ENCODE peak calls at places on chromosomes 3 and 15, in ten cellular contexts. X is A549, K is B cell, F is astrocyte of the spinal cord, M is mesothelial cell of epicardium, G is dorsolateral prefrontal cortex, I is breast epithelium, W is mucosa of descending colon, S is AG10803, Q is uterus. A is an unnamed sample.

GRCh38 chr3:143977326-143978262 is 6.0 kb downstream of the DIPK2A start:
- DNase-seq in K (peak; percentile 22), G (no peak), I (no peak), F (peak; percentile 55), X (no peak), Q (no peak), M (no peak), S (peak; percentile 20), W (no peak), A (no peak)

GRCh38 chr15:92668086-92668485 is 12.5 kb upstream of the FAM174B start:
- DNase-seq in K (no peak), F (no peak), X (no peak), M (no peak), S (no peak), G (no peak), W (no peak), I (no peak), Q (no peak), A (no peak)

GRCh38 chr3:115710799-115711198 is 87.5 kb downstream of the GAP43 start:
- DNase-seq in W (no peak), I (no peak), K (no peak), G (no peak), Q (no peak), S (no peak), X (no peak), M (no peak), F (no peak), A (no peak)

GRCh38 chr3:69649120-69649519 is 90.1 kb upstream of the MITF start:
- DNase-seq in G (no peak), F (peak; percentile 54), S (no peak), I (no peak), W (no peak), K (no peak), X (peak; percentile 29), Q (no peak), M (no peak), A (no peak)

GRCh38 chr3:113295463-113295862 is 84.1 kb downstream of the BOC start:
- DNase-seq in X (no peak), S (no peak), G (no peak), W (no peak), K (no peak), M (no peak), I (no peak), Q (no peak), F (no peak), A (no peak)

GRCh38 chr3:37668431-37668830 is 193.2 kb upstream of the CTDSPL start:
- DNase-seq in X (no peak), K (no peak), I (no peak), Q (peak; percentile 44), S (peak; percentile 11), F (no peak), W (peak; percentile 27), G (no peak), M (no peak), A (no peak)

GRCh38 chr15:29429584-29429983 is 160.0 kb upstream of the NSMCE3 start:
- DNase-seq in I (no peak), S (no peak), Q (no peak), W (no peak), X (no peak), G (no peak), F (no peak), K (no peak), M (no peak), A (no peak)

GRCh38 chr3:10772230-10773161 is 43.5 kb upstream of the SLC6A11 start:
- DNase-seq in Q (no peak), F (no peak), M (no peak), G (no peak), S (peak; percentile 5), K (no peak), I (no peak), X (peak; percentile 43), W (no peak), A (peak; percentile 35)

GRCh38 chr15:69926011-69926410 is 171.7 kb downstream of the TLE3 start:
- DNase-seq in S (peak; percentile 20), I (no peak), G (no peak), W (no peak), F (peak; percentile 3), M (no peak), X (no peak), K (no peak), Q (no peak), A (no peak)

GRCh38 chr3:134542287-134542686 is 56.4 kb downstream of the CEP63 start:
- DNase-seq in W (no peak), X (no peak), I (no peak), G (no peak), M (no peak), S (no peak), K (no peak), Q (no peak), F (no peak), A (no peak)

GRCh38 chr3:62785384-62785783 is 89.8 kb downstream of the CADPS start:
- DNase-seq in M (no peak), Q (no peak), S (no peak), W (no peak), I (no peak), G (no peak), K (no peak), F (no peak), X (no peak), A (no peak)

GRCh38 chr15:59250249-59250648 is 43.6 kb downstream of the LDHAL6B start:
- DNase-seq in S (no peak), M (no peak), G (no peak), F (no peak), W (peak; percentile 36), I (no peak), X (no peak), K (no peak), Q (no peak), A (no peak)

GRCh38 chr15:96328101-96328958 is 2.2 kb upstream of the NR2F2 start:
- DNase-seq in I (no peak), X (no peak), M (no peak), G (no peak), S (no peak), W (no peak), K (no peak), F (peak; percentile 38), Q (no peak), A (no peak)

GRCh38 chr3:194468086-194468485 is 18.7 kb downstream of the ATP13A3 start:
- DNase-seq in W (no peak), Q (no peak), S (peak; percentile 33), F (no peak), I (no peak), X (no peak), K (no peak), M (no peak), G (no peak), A (no peak)

GRCh38 chr15:89090791-89091666 is 2.8 kb downstream of the ABHD2 start:
- DNase-seq in F (peak; percentile 79), M (no peak), S (peak; percentile 72), K (peak; percentile 50), X (peak; percentile 65), W (peak; percentile 53), I (peak; percentile 51), G (peak; percentile 51), Q (peak; percentile 79), A (peak; percentile 64)

GRCh38 chr3:19632099-19633074 is 301.6 kb downstream of the EFHB start:
- DNase-seq in I (no peak), X (no peak), M (no peak), W (no peak), G (no peak), F (no peak), Q (no peak), K (no peak), S (no peak), A (no peak)
- TF ChIP-seq CTCF in I (no peak), X (no peak), M (no peak), W (no peak), G (no peak), F (no peak), Q (no peak), K (no peak), S (no peak), A (no peak)

DNA sequence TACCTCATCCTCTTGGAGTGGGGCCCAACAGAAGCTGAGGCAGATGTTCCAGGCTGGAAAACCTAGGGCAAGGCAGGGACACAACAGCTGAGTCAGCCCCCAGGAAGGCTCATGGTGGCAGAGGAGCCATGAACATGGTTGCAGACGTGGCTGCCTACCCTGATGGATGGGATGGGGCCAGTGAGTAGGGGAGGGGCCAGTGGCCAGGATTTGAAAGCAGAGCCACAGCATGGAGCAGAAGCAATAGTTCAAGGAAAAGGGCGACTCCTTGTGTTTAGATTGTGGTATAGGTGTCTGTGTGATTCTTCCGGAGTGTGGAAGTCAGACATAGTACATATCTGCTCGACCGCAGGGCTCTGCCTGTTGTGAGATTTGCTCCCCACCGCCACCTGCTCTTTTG is 24.2 kb downstream of the PXYLP1 start:
- DNase-seq in S (peak; percentile 41), X (peak; percentile 55), I (no peak), G (no peak), M (no peak), K (no peak), Q (no peak), W (no peak), F (no peak), A (peak; percentile 70)
- TF ChIP-seq CTCF in S (peak; percentile 44), X (peak; percentile 34), I (no peak), G (no peak), M (no peak), K (no peak), Q (no peak), W (no peak), F (peak; percentile 36), A (peak; percentile 49)

DNA sequence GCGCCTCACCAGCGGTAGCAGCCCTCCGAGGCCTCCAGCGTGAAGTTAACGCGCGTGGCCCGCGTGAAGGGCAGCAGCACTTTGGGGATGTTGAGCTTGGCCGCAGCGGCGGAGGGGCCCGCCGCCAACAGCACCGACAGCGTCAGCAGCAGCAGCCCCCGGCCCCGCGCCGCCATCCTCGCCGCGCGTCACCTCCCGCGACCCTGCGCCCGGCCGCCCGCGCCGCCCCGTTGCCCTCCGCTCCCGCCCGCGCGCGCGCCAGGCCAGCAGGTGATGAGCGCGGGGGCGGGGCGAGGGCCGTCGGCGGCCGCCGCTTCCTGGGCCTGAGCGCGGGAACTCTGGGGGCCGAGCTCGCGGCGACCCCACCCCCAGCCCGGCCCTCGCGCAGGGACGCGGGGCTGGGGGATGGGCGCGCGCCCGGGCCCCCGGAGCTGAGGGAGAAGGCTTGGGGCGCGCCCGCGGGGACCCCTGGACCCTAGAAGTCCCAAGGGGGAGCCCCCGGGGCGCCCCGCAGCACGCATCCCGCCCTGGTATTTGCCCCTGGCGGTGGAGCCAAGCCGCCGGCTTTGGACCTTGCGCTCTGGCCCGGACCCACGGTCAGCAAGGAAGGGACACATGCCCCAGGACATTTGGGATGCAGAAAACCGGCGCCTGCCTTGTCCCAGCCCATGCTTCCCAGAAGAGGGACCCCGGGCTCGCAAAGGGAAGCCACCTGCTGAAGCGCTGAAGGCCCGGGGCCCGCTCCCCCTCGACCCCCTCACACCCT is at the start of gene NUP210:
- DNase-seq in S (no peak), M (no peak), K (peak; percentile 90), W (peak; percentile 61), G (peak; percentile 44), X (peak; percentile 57), F (no peak), Q (no peak), I (no peak), A (peak; percentile 74)
- TF ChIP-seq CTCF in S (no peak), M (no peak), K (no peak), W (no peak), G (no peak), X (no peak), F (no peak), Q (no peak), I (no peak), A (no peak)

GRCh38 chr15:33226559-33227181 is 32.2 kb upstream of the FMN1 start:
- DNase-seq in X (peak; percentile 85), K (no peak), S (peak; percentile 13), F (peak; percentile 39), Q (peak; percentile 14), M (no peak), G (no peak), I (no peak), W (peak; percentile 16), A (peak; percentile 44)
- TF ChIP-seq CTCF in X (peak; percentile 57), K (peak; percentile 17), S (peak; percentile 21), F (peak; percentile 35), Q (no peak), M (no peak), G (peak; percentile 52), I (no peak), W (no peak), A (peak; percentile 40)

GRCh38 chr15:63983071-63983711 is 63.1 kb downstream of the DAPK2 start:
- DNase-seq in M (no peak), Q (no peak), X (no peak), G (no peak), K (no peak), I (no peak), F (no peak), W (peak; percentile 1), S (no peak), A (no peak)
- TF ChIP-seq CTCF in M (no peak), Q (no peak), X (no peak), G (no peak), K (no peak), I (no peak), F (peak; percentile 40), W (no peak), S (no peak), A (no peak)